ENCODE peak calls at places on chromosomes 4 and X, in six cellular contexts. One of them, this sample, is unnamed.

GRCh38 chrX:82208976-82209375 is 1007.1 kb downstream of the SH3BGRL start:
- DNase-seq in H9: no peak
- DNase-seq in IMR-90: no peak
- DNase-seq in H1: no peak
- DNase-seq in mesenchymal stem cell: no peak
- DNase-seq in trophoblast cell: no peak
- DNase-seq in this sample: no peak

GRCh38 chr4:152735302-152735917 is 44.1 kb downstream of the TIGD4 start:
- DNase-seq in H9: no peak
- DNase-seq in IMR-90: peak
- DNase-seq in H1: no peak
- DNase-seq in mesenchymal stem cell: peak
- DNase-seq in trophoblast cell: no peak
- DNase-seq in this sample: no peak

GRCh38 chrX:153426204-153426603 is 14.9 kb downstream of the ZFP92 start:
- DNase-seq in H9: no peak
- DNase-seq in IMR-90: no peak
- DNase-seq in H1: no peak
- DNase-seq in mesenchymal stem cell: no peak
- DNase-seq in trophoblast cell: no peak
- DNase-seq in this sample: no peak

GRCh38 chr4:11130195-11130975 is 298.3 kb downstream of the HS3ST1 start:
- DNase-seq in H9: no peak
- DNase-seq in IMR-90: peak
- DNase-seq in H1: no peak
- DNase-seq in mesenchymal stem cell: peak
- DNase-seq in trophoblast cell: peak
- DNase-seq in this sample: no peak

GRCh38 chr4:168524006-168524405 is 27.2 kb downstream of the PALLD start:
- DNase-seq in H9: no peak
- DNase-seq in IMR-90: peak
- DNase-seq in H1: no peak
- DNase-seq in mesenchymal stem cell: peak
- DNase-seq in trophoblast cell: no peak
- DNase-seq in this sample: no peak

GRCh38 chr4:126851391-126851790 is 781.4 kb upstream of the INTU start:
- DNase-seq in H9: no peak
- DNase-seq in IMR-90: peak
- DNase-seq in H1: no peak
- DNase-seq in mesenchymal stem cell: peak
- DNase-seq in trophoblast cell: no peak
- DNase-seq in this sample: no peak

GRCh38 chrX:124328765-124329164 is 3.7 kb upstream of the TEX13D start:
- DNase-seq in H9: no peak
- DNase-seq in IMR-90: no peak
- DNase-seq in H1: no peak
- DNase-seq in mesenchymal stem cell: no peak
- DNase-seq in trophoblast cell: no peak
- DNase-seq in this sample: no peak

GRCh38 chr4:176778063-176778462 is 14.7 kb downstream of the VEGFC start:
- DNase-seq in H9: no peak
- DNase-seq in IMR-90: peak
- DNase-seq in H1: no peak
- DNase-seq in mesenchymal stem cell: peak
- DNase-seq in trophoblast cell: no peak
- DNase-seq in this sample: no peak

GRCh38 chr4:53805291-53805690 is 214.0 kb upstream of the LNX1 start:
- DNase-seq in H9: no peak
- DNase-seq in IMR-90: no peak
- DNase-seq in H1: no peak
- DNase-seq in mesenchymal stem cell: no peak
- DNase-seq in trophoblast cell: no peak
- DNase-seq in this sample: no peak

GRCh38 chr4:133160853-133161252 is 11.8 kb downstream of the PCDH10 start:
- DNase-seq in H9: no peak
- DNase-seq in IMR-90: no peak
- DNase-seq in H1: no peak
- DNase-seq in mesenchymal stem cell: no peak
- DNase-seq in trophoblast cell: no peak
- DNase-seq in this sample: no peak

GRCh38 chrX:79366888-79367749 is at the start of gene ITM2A:
- DNase-seq in H9: peak
- DNase-seq in IMR-90: no peak
- DNase-seq in H1: peak
- DNase-seq in mesenchymal stem cell: no peak
- DNase-seq in trophoblast cell: no peak
- DNase-seq in this sample: peak

GRCh38 chr4:166972071-166972470 is 262.2 kb downstream of the SPOCK3 start:
- DNase-seq in H9: no peak
- DNase-seq in IMR-90: no peak
- DNase-seq in H1: no peak
- DNase-seq in mesenchymal stem cell: peak
- DNase-seq in trophoblast cell: no peak
- DNase-seq in this sample: no peak

GRCh38 chr4:23305026-23305425 is 584.8 kb downstream of the PPARGC1A start:
- DNase-seq in H9: no peak
- DNase-seq in IMR-90: no peak
- DNase-seq in H1: no peak
- DNase-seq in mesenchymal stem cell: peak
- DNase-seq in trophoblast cell: no peak
- DNase-seq in this sample: no peak

GRCh38 chrX:23783569-23784486 is 855 bp downstream of the SAT1 start:
- DNase-seq in H9: no peak
- DNase-seq in IMR-90: no peak
- DNase-seq in H1: no peak
- DNase-seq in mesenchymal stem cell: no peak
- DNase-seq in trophoblast cell: no peak
- DNase-seq in this sample: no peak

GRCh38 chr4:26161030-26161824 is 159.6 kb upstream of the RBPJ start:
- DNase-seq in H9: peak
- DNase-seq in IMR-90: no peak
- DNase-seq in H1: no peak
- DNase-seq in mesenchymal stem cell: no peak
- DNase-seq in trophoblast cell: no peak
- DNase-seq in this sample: no peak

GRCh38 chr4:71400788-71401187 is 62.0 kb downstream of the SLC4A4 start:
- DNase-seq in H9: no peak
- DNase-seq in IMR-90: no peak
- DNase-seq in H1: no peak
- DNase-seq in mesenchymal stem cell: no peak
- DNase-seq in trophoblast cell: no peak
- DNase-seq in this sample: no peak

GRCh38 chrX:136192839-136193414 is 45.6 kb downstream of the FHL1 start:
- DNase-seq in H9: no peak
- DNase-seq in IMR-90: peak
- DNase-seq in H1: no peak
- DNase-seq in mesenchymal stem cell: no peak
- DNase-seq in trophoblast cell: no peak
- DNase-seq in this sample: no peak

GRCh38 chr4:82217986-82218715 is 155.6 kb downstream of the HNRNPD start:
- DNase-seq in H9: no peak
- DNase-seq in IMR-90: no peak
- DNase-seq in H1: no peak
- DNase-seq in mesenchymal stem cell: no peak
- DNase-seq in trophoblast cell: no peak
- DNase-seq in this sample: no peak

GRCh38 chr4:41009411-41009810 is 204.9 kb downstream of the APBB2 start:
- DNase-seq in H9: no peak
- DNase-seq in IMR-90: peak
- DNase-seq in H1: no peak
- DNase-seq in mesenchymal stem cell: peak
- DNase-seq in trophoblast cell: no peak
- DNase-seq in this sample: no peak

GRCh38 chr4:187606581-187606980 is 389.0 kb upstream of the ZFP42 start:
- DNase-seq in H9: peak
- DNase-seq in IMR-90: peak
- DNase-seq in H1: peak
- DNase-seq in mesenchymal stem cell: peak
- DNase-seq in trophoblast cell: peak
- DNase-seq in this sample: peak

GRCh38 chrX:125203737-125204578 is 115.7 kb upstream of the TEX13C start:
- DNase-seq in H9: peak
- DNase-seq in IMR-90: no peak
- DNase-seq in H1: no peak
- DNase-seq in mesenchymal stem cell: peak
- DNase-seq in trophoblast cell: no peak
- DNase-seq in this sample: no peak

GRCh38 chr4:16721618-16722291 is 176.7 kb downstream of the LDB2 start:
- DNase-seq in H9: no peak
- DNase-seq in IMR-90: peak
- DNase-seq in H1: no peak
- DNase-seq in mesenchymal stem cell: peak
- DNase-seq in trophoblast cell: no peak
- DNase-seq in this sample: no peak

DNA sequence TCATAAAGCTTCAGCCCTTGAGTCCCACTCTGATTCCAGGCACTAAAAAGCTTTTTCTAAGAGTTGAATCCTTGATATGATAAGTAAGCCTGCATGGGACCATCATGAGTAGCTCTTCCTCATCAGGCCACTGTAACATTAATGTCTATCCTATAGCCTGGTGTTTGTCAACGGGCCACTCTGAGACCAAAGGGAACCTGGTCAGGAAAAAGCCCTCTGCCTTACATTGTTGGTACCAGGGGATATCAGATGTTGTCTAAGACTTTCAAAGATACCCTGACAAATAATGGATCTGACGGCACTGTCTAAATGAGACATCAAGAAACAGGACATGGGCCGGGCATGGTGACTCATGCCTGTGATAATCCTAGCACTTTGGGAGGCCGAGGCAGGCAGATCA is 26.1 kb downstream of the TBC1D9 start:
- DNase-seq in H9: no peak
- DNase-seq in IMR-90: no peak
- DNase-seq in H1: no peak
- DNase-seq in mesenchymal stem cell: no peak
- DNase-seq in trophoblast cell: peak
- DNase-seq in this sample: no peak
- H3K18ac ChIP-seq in H9: no peak
- H3K18ac ChIP-seq in IMR-90: no peak
- H3K18ac ChIP-seq in H1: no peak
- H3K18ac ChIP-seq in mesenchymal stem cell: no peak
- H3K18ac ChIP-seq in trophoblast cell: no peak
- H3K18ac ChIP-seq in this sample: no peak

GRCh38 chr4:24640433-24640832 is 56.1 kb upstream of the DHX15 start:
- DNase-seq in H9: no peak
- DNase-seq in IMR-90: no peak
- DNase-seq in H1: peak
- DNase-seq in mesenchymal stem cell: no peak
- DNase-seq in trophoblast cell: no peak
- DNase-seq in this sample: no peak

GRCh38 chr4:24643774-24644520 is 59.6 kb upstream of the DHX15 start:
- DNase-seq in H9: no peak
- DNase-seq in IMR-90: no peak
- DNase-seq in H1: no peak
- DNase-seq in mesenchymal stem cell: no peak
- DNase-seq in trophoblast cell: no peak
- DNase-seq in this sample: no peak

GRCh38 chr4:24644983-24645764 is 60.8 kb upstream of the DHX15 start:
- DNase-seq in H9: no peak
- DNase-seq in IMR-90: peak
- DNase-seq in H1: no peak
- DNase-seq in mesenchymal stem cell: no peak
- DNase-seq in trophoblast cell: no peak
- DNase-seq in this sample: no peak

GRCh38 chr4:24645765-24646550 is 61.6 kb upstream of the DHX15 start:
- DNase-seq in H9: no peak
- DNase-seq in IMR-90: no peak
- DNase-seq in H1: no peak
- DNase-seq in mesenchymal stem cell: no peak
- DNase-seq in trophoblast cell: no peak
- DNase-seq in this sample: no peak

GRCh38 chr4:24642941-24643628 is 58.7 kb upstream of the DHX15 start:
- DNase-seq in H9: no peak
- DNase-seq in IMR-90: peak
- DNase-seq in H1: no peak
- DNase-seq in mesenchymal stem cell: peak
- DNase-seq in trophoblast cell: peak
- DNase-seq in this sample: no peak
- H4K91ac ChIP-seq in H9: no peak
- H4K91ac ChIP-seq in IMR-90: peak
- H4K91ac ChIP-seq in H1: no peak
- H4K91ac ChIP-seq in mesenchymal stem cell: no peak
- H4K91ac ChIP-seq in trophoblast cell: no peak
- H4K91ac ChIP-seq in this sample: no peak

DNA sequence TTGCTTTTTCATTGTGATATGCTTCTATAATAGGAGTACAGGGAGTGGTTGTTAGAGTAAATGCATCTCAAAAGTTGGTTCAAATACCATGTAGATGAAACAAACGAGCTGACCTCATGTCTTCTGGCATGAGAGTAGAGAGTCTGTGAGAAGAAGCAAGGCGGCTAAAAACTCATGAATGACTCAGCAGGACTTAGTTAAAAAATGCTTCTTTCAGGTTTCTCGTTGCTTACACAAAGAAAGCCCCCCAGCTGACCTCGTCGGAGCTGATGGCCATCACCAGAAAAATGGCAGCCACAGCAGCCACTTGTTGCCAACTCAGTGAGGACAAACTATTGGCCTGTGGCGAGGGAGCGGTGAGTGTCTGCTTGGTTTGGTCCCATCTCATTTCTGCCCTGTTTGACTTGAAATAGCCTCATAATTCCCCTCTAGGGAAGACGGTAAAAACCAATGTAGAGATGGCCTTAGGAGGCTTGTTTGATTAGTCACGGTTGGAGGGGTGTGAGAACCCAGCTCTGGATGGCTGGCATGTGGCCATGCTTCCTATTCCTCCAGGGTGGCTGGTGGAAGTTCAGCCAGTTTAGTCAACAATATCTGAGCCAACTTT is 14.5 kb downstream of the AFP start:
- DNase-seq in H9: peak
- DNase-seq in IMR-90: peak
- DNase-seq in H1: peak
- DNase-seq in mesenchymal stem cell: peak
- DNase-seq in trophoblast cell: peak
- DNase-seq in this sample: no peak
- H3K18ac ChIP-seq in H9: peak
- H3K18ac ChIP-seq in IMR-90: peak
- H3K18ac ChIP-seq in H1: no peak
- H3K18ac ChIP-seq in mesenchymal stem cell: no peak
- H3K18ac ChIP-seq in trophoblast cell: no peak
- H3K18ac ChIP-seq in this sample: no peak

GRCh38 chr4:122104184-122104583 is 47.9 kb upstream of the BLTP1 start:
- DNase-seq in H9: no peak
- DNase-seq in IMR-90: peak
- DNase-seq in H1: no peak
- DNase-seq in mesenchymal stem cell: no peak
- DNase-seq in trophoblast cell: no peak
- DNase-seq in this sample: no peak

GRCh38 chr4:122099896-122100295 is 52.2 kb upstream of the BLTP1 start:
- DNase-seq in H9: no peak
- DNase-seq in IMR-90: peak
- DNase-seq in H1: no peak
- DNase-seq in mesenchymal stem cell: peak
- DNase-seq in trophoblast cell: no peak
- DNase-seq in this sample: no peak

DNA sequence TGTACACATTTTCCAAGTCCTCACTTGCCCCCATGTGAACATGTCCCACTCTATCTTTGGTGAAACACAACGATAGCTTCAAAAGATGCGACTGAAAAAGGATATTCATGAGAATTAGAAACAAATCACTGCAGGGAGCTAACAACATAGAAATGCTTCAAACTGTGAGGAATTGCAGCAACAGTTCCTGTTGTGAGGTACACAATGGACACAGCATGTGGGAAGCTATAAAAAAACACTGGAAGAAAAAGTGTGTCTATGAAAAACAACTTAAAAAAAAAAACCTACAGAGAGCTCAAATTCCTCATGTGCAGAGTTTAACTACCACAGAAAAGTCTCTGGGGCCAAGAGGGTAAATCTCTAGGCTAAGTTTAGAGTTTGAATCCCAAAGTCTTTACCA is 51.6 kb upstream of the BLTP1 start:
- DNase-seq in H9: no peak
- DNase-seq in IMR-90: no peak
- DNase-seq in H1: no peak
- DNase-seq in mesenchymal stem cell: no peak
- DNase-seq in trophoblast cell: no peak
- DNase-seq in this sample: peak
- H4K91ac ChIP-seq in H9: no peak
- H4K91ac ChIP-seq in IMR-90: peak
- H4K91ac ChIP-seq in H1: no peak
- H4K91ac ChIP-seq in mesenchymal stem cell: no peak
- H4K91ac ChIP-seq in trophoblast cell: no peak
- H4K91ac ChIP-seq in this sample: no peak

This sample was measured in neuronal stem cell.